ENCODE peak calls at places on chromosomes 3 and 15, in six cellular contexts. V is A549, X is IMR-90, J is HCT116, C is GM12878, M is K562. H is an unnamed sample.
A peak's percentile ranks its signal among the peaks of the same experiment; 100 is the strongest.

GRCh38 chr15:39685999-39686613 is 96.5 kb downstream of the FSIP1 start:
- DNase-seq in V (peak; percentile 4), X (peak; percentile 70), J (peak; percentile 37), C (no peak), M (peak; percentile 49), H (peak; percentile 66)

GRCh38 chr3:44420676-44421075 is 56.8 kb downstream of the ZNF445 start:
- DNase-seq in V (no peak), X (no peak), J (no peak), C (no peak), M (no peak), H (no peak)

GRCh38 chr15:59999064-59999377 is 5.1 kb upstream of the FOXB1 start:
- DNase-seq in V (no peak), X (no peak), J (no peak), C (no peak), M (no peak), H (no peak)

GRCh38 chr15:55221090-55222011 is 24.6 kb upstream of the RSL24D1 start:
- DNase-seq in V (peak; percentile 20), X (peak; percentile 96), J (no peak), C (peak; percentile 52), M (no peak), H (peak; percentile 21)

GRCh38 chr3:151265866-151266265 is 12.5 kb downstream of the P2RY14 start:
- DNase-seq in V (no peak), X (no peak), J (no peak), C (peak; percentile 69), M (no peak), H (no peak)

GRCh38 chr3:134029734-134030381 is at the start of gene SLCO2A1:
- DNase-seq in V (peak; percentile 12), X (peak; percentile 11), J (no peak), C (no peak), M (no peak), H (peak; percentile 23)

GRCh38 chr15:68791431-68792283 is 29.0 kb downstream of the ANP32A start:
- DNase-seq in V (no peak), X (no peak), J (no peak), C (peak; percentile 87), M (no peak), H (no peak)

GRCh38 chr3:13229291-13229949 is 156.2 kb upstream of the IQSEC1 start:
- DNase-seq in V (peak; percentile 58), X (peak; percentile 7), J (peak; percentile 65), C (peak; percentile 2), M (peak; percentile 74), H (no peak)

GRCh38 chr3:34298668-34299067 is 500.2 kb downstream of the PDCD6IP start:
- DNase-seq in V (no peak), X (no peak), J (no peak), C (no peak), M (no peak), H (no peak)

GRCh38 chr15:51861557-51862350 is 32.3 kb downstream of the TMOD3 start:
- DNase-seq in V (no peak), X (no peak), J (no peak), C (no peak), M (no peak), H (peak; percentile 67)

GRCh38 chr3:38347421-38348200 is 1.0 kb downstream of the XYLB start:
- DNase-seq in V (no peak), X (no peak), J (no peak), C (no peak), M (no peak), H (no peak)

GRCh38 chr15:62985768-62986167 is 56.8 kb upstream of the TPM1 start:
- DNase-seq in V (no peak), X (peak; percentile 81), J (no peak), C (no peak), M (no peak), H (peak; percentile 3)

GRCh38 chr15:48627260-48627969 is 18.1 kb downstream of the FBN1 start:
- DNase-seq in V (no peak), X (peak; percentile 68), J (no peak), C (no peak), M (no peak), H (no peak)

GRCh38 chr3:157514371-157514919 is 11.2 kb upstream of the VEPH1 start:
- DNase-seq in V (no peak), X (no peak), J (no peak), C (no peak), M (no peak), H (no peak)

GRCh38 chr3:78858165-78858564 is 909.6 kb downstream of the ROBO1 start:
- DNase-seq in V (no peak), X (peak; percentile 28), J (no peak), C (no peak), M (no peak), H (no peak)

GRCh38 chr3:77072232-77072631 is 32.3 kb downstream of the ROBO2 start:
- DNase-seq in V (no peak), X (no peak), J (no peak), C (no peak), M (no peak), H (no peak)

GRCh38 chr3:129822679-129823078 is 70.8 kb downstream of the TMCC1 start:
- DNase-seq in V (no peak), X (peak; percentile 66), J (no peak), C (no peak), M (no peak), H (no peak)

GRCh38 chr3:71395927-71396695 is 187.4 kb downstream of the FOXP1 start:
- DNase-seq in V (no peak), X (peak; percentile 68), J (no peak), C (no peak), M (no peak), H (peak; percentile 83)
- H3K4me1 ChIP-seq in V (peaks cover 31% of the 10 kb centered on the region), X (peaks cover 6% of the 10 kb centered on the region), J (no peaks in the 10 kb centered on the region), C (peaks cover 22% of the 10 kb centered on the region), M (peaks cover 55% of the 10 kb centered on the region), H (peaks cover 27% of the 10 kb centered on the region)

DNA sequence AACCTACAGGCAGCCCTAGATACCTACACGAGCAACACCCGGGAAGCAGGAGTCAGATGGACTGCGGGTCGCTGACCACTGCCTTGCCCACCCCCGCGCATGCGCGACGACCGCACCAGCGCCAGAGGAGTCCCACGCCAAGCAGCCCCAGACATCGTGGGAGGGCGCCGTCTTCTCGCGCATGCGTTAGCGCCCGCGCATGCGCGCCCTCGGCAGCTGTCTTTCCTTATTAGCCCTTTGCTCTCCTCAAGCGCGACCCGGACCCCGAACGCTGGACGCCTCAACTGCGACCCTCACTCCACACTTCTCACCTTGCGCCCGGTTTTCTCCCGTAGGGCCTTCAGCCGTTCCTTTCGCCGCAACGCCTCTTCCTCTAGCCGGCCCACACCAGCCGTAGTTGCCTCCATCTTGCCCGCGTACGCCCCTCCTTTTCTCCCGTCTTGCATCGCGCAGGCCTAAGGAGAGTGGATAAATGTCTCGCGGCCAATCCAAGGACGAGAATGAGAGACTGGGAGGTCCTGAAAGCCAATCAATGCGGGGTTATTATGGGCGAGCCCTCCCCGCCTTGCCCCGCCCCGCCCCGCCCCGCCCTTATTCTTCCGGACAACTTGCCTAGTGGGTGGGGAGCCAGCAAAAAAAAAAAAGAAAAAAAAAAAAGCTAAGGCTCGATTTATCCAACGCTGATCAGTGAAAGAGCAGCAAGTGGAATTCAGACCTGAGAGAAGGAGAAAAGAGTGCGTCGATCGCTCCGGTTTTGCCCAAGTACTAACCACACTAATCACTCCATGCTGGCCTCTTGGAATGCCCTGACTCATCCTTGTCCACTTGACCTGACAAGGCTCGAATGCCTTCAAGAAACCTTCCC is at the start of gene CCDC12:
- DNase-seq in V (peak; percentile 95), X (peak; percentile 99), J (peak; percentile 97), C (peak; percentile 94), M (peak; percentile 99), H (peak; percentile 99)
- TF ChIP-seq POLR2A in V (peak; percentile 37), X (peak; percentile 96), J (no peak), C (peak; percentile 94), M (peak; percentile 99), H (peak; percentile 92)

GRCh38 chr3:49868951-49869454 is 703 bp downstream of the CAMKV start:
- DNase-seq in V (no peak), X (no peak), J (no peak), C (no peak), M (peak; percentile 27), H (no peak)
- H3K4me2 ChIP-seq in V (peak overlapping the region; percentile 96), X (no peak overlapping the region), J (no peak overlapping the region), C (peak overlapping the region; percentile 48), M (peak overlapping the region; percentile 49), H (no peak overlapping the region)

GRCh38 chr15:41779662-41780157 is 5.4 kb downstream of the MAPKBP1 start:
- DNase-seq in V (no peak), X (no peak), J (no peak), C (no peak), M (no peak), H (no peak)

GRCh38 chr15:41774873-41775417 is 661 bp downstream of the MAPKBP1 start:
- DNase-seq in V (no peak), X (no peak), J (no peak), C (no peak), M (no peak), H (no peak)

GRCh38 chr15:41778503-41778902 is 4.2 kb downstream of the MAPKBP1 start:
- DNase-seq in V (no peak), X (peak; percentile 43), J (no peak), C (no peak), M (no peak), H (peak; percentile 66)

GRCh38 chr15:41775651-41776050 is 1.4 kb downstream of the MAPKBP1 start:
- DNase-seq in V (no peak), X (no peak), J (no peak), C (no peak), M (no peak), H (no peak)

GRCh38 chr15:41777421-41777973 is 3.2 kb downstream of the MAPKBP1 start:
- DNase-seq in V (no peak), X (peak; percentile 65), J (no peak), C (no peak), M (no peak), H (peak; percentile 72)
- H3K4me1 ChIP-seq in V (peaks cover 22% of the 10 kb centered on the region), X (peaks cover 21% of the 10 kb centered on the region), J (peaks cover 14% of the 10 kb centered on the region), C (peaks cover 23% of the 10 kb centered on the region), M (peaks cover 31% of the 10 kb centered on the region), H (peaks cover 70% of the 10 kb centered on the region)

GRCh38 chr3:56357266-56357665 is 111.0 kb downstream of the ERC2 start:
- DNase-seq in V (no peak), X (no peak), J (no peak), C (no peak), M (no peak), H (no peak)

GRCh38 chr3:56356820-56357219 is 111.4 kb downstream of the ERC2 start:
- DNase-seq in V (no peak), X (no peak), J (no peak), C (no peak), M (no peak), H (no peak)

GRCh38 chr3:56351496-56351895 is 116.8 kb downstream of the ERC2 start:
- DNase-seq in V (no peak), X (no peak), J (no peak), C (no peak), M (no peak), H (no peak)

DNA sequence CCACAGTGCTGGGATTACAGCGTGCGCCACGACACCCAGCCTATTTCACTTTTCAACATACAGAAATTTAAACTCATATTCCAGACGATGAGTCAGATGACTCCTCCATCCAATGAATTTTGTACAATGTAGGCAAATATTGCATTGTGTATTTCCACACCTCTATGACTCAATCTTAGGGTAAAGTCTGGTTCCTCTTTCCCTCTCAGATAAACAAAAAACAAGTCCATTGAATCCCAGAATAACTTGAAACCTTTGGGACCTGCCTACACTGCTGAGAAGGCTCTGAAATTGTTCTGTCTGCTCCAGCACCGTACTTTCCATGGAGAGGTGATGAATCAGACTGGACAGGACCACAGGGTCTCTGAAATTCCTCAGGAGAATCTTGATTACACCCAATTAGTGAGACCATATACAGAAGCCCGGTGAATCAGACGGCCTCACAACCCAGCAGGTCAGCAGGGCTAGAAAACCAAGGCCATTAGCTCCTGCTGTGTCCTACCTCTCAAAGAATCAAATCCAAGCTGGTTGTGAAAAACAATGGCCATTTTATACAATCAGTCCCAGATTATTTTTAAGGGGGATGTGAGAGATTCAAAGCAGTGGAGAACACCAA is 112.6 kb downstream of the ERC2 start:
- DNase-seq in V (no peak), X (no peak), J (no peak), C (no peak), M (no peak), H (peak; percentile 8)
- TF ChIP-seq POLR2A in V (no peak), X (no peak), J (no peak), C (no peak), M (no peak), H (no peak)